ENCODE peak calls at places on chromosomes 11 and 22, in five cellular contexts. M is psoas muscle; K is CD4-positive, CD25-positive, alpha-beta regulatory T cell; T is stomach; B is colonic mucosa. E is an unnamed sample. For H3K36me3, the result is how much of the 10 kb centered on the place peaks cover.

GRCh38 chr22:43828711-43829447 is 16.8 kb upstream of the EFCAB6 start:
- DNase-seq in T (no peak), K (no peak), M (peak), B (peak), E (no peak)

GRCh38 chr11:72684236-72684912 is 10.2 kb upstream of the PDE2A start:
- DNase-seq in K (peak), B (peak), T (peak), M (peak), E (no peak)

GRCh38 chr11:17720796-17721171 is 1.4 kb downstream of the MYOD1 start:
- DNase-seq in M (peak), B (no peak), K (no peak), T (no peak), E (no peak)

GRCh38 chr11:120810251-120810650 is 213.7 kb upstream of the TBCEL start:
- DNase-seq in T (no peak), B (no peak), M (no peak), K (no peak), E (no peak)

GRCh38 chr11:7004482-7004881 is 15.7 kb downstream of the ZNF214 start:
- DNase-seq in B (peak), M (no peak), T (no peak), K (no peak), E (no peak)

GRCh38 chr11:12235549-12235944 is 125.2 kb downstream of the MICAL2 start:
- DNase-seq in K (peak), M (no peak), B (no peak), T (no peak), E (no peak)

GRCh38 chr11:116387623-116388022 is 385.2 kb downstream of the BUD13 start:
- DNase-seq in T (no peak), B (no peak), K (no peak), M (no peak), E (no peak)

GRCh38 chr11:47413908-47414684 is 5.7 kb downstream of the SLC39A13 start:
- DNase-seq in K (no peak), T (no peak), B (no peak), M (no peak), E (no peak)

GRCh38 chr22:25566812-25567211 is 2.3 kb downstream of the GRK3 start:
- DNase-seq in B (no peak), M (no peak), T (no peak), K (peak), E (no peak)
- H3K4me3 ChIP-seq in B (no peak), M (peak), T (no peak), K (no peak), E (no peak)

GRCh38 chr22:20813056-20813455 is 39.1 kb downstream of the SERPIND1 start:
- DNase-seq in T (no peak), M (no peak), B (no peak), K (no peak), E (no peak)
- H3K36me3 ChIP-seq in T (under half), M (half or more), B (under half), K (half or more), E (under half)

GRCh38 chr22:37267128-37267587 is 15.2 kb upstream of the CYTH4 start:
- DNase-seq in M (peak), T (peak), B (peak), K (peak), E (no peak)
- H3K4me3 ChIP-seq in M (peak), T (peak), B (peak), K (peak), E (peak)

GRCh38 chr11:65394125-65394536 is 7.7 kb downstream of the FRMD8 start:
- DNase-seq in T (no peak), K (no peak), M (no peak), B (no peak), E (no peak)
- H3K36me3 ChIP-seq in T (under half), K (under half), M (half or more), B (under half), E (under half)

GRCh38 chr11:15206791-15207190 is 92.1 kb downstream of the INSC start:
- DNase-seq in T (no peak), M (no peak), K (no peak), B (no peak), E (no peak)
- H3K4me3 ChIP-seq in T (no peak), M (no peak), K (no peak), B (no peak), E (no peak)

GRCh38 chr22:17727244-17727892 is 46.9 kb downstream of the BID start:
- DNase-seq in T (no peak), K (no peak), B (no peak), M (no peak), E (no peak)
- H3K36me3 ChIP-seq in T (under half), K (under half), B (under half), M (half or more), E (under half)

GRCh38 chr11:93736129-93736528 is 5.2 kb downstream of the TAF1D start:
- DNase-seq in K (no peak), M (no peak), B (no peak), T (no peak), E (no peak)
- H3K4me3 ChIP-seq in K (peak), M (no peak), B (no peak), T (no peak), E (no peak)

DNA sequence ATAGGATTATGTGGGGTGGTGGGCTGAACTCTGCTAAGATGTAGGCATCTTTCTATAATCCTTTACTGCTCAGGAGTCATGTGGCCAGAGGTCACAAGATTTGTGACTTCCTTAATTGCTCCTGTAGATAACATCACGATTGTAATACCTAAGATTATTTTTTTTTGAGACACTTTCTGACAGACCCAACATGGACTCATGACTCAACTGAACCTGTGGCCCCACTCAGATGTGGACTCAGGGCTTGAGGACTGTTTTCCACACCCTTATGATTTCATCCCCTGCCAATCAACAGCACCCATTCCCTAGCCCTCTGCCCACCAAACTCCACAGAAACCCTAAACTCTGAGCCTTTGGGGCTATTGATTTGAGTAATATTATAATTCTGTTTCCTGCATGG is 35.6 kb upstream of the MMP7 start:
- DNase-seq in B (no peak), K (no peak), T (no peak), M (no peak), E (no peak)
- H3K36me3 ChIP-seq in B (under half), K (under half), T (under half), M (under half), E (under half)